ENCODE peak calls at places on chromosomes 3 and 15, in eight cellular contexts. I is fibroblast of pulmonary artery, M is keratinocyte, E is nephron progenitor cell, P is breast epithelium, T is cardiac muscle cell, O is WERI-Rb-1, N is glutamatergic neuron. Y is an unnamed sample.

GRCh38 chr3:59821274-59821673 is 771.4 kb upstream of the CFAP20DC start:
- DNase-seq in I (no peak), M (no peak), E (no peak), P (no peak), T (no peak), O (no peak), N (no peak), Y (no peak)

GRCh38 chr15:72033285-72033684 is 84.7 kb downstream of the MYO9A start:
- DNase-seq in I (no peak), M (no peak), E (no peak), P (no peak), T (no peak), O (no peak), N (no peak), Y (no peak)

GRCh38 chr15:67433495-67434099 is 87.3 kb upstream of the C15orf61 start:
- DNase-seq in I (peak; percentile 74), M (no peak), E (peak; percentile 60), P (no peak), T (peak; percentile 37), O (peak; percentile 54), N (peak; percentile 66), Y (no peak)

GRCh38 chr3:148797822-148798221 is 29.8 kb upstream of the CPB1 start:
- DNase-seq in I (no peak), M (no peak), E (no peak), P (no peak), T (no peak), O (no peak), N (no peak), Y (no peak)

GRCh38 chr15:67945951-67946700 is 106.3 kb upstream of the RNU6-1 start:
- DNase-seq in I (peak; percentile 50), M (peak; percentile 59), E (peak; percentile 51), P (peak; percentile 69), T (peak; percentile 34), O (no peak), N (no peak), Y (peak; percentile 77)

GRCh38 chr3:150763841-150764483 is 993 bp upstream of the SIAH2 start:
- DNase-seq in I (peak; percentile 63), M (no peak), E (peak; percentile 63), P (peak; percentile 33), T (peak; percentile 69), O (no peak), N (peak; percentile 68), Y (no peak)

GRCh38 chr3:37402351-37402750 is 228.0 kb upstream of the LRRFIP2 start:
- DNase-seq in I (peak; percentile 55), M (no peak), E (no peak), P (no peak), T (no peak), O (no peak), N (no peak), Y (no peak)

GRCh38 chr3:158094917-158095301 is 11.3 kb downstream of the SHOX2 start:
- DNase-seq in I (no peak), M (no peak), E (peak; percentile 22), P (no peak), T (no peak), O (no peak), N (peak; percentile 26), Y (no peak)

GRCh38 chr3:48478631-48479555 is 25.1 kb downstream of the SHISA5 start:
- DNase-seq in I (no peak), M (no peak), E (no peak), P (no peak), T (no peak), O (no peak), N (no peak), Y (no peak)

GRCh38 chr15:62306851-62307504 is 141.9 kb upstream of the C2CD4B start:
- DNase-seq in I (peak; percentile 87), M (no peak), E (peak; percentile 46), P (peak; percentile 24), T (peak; percentile 87), O (peak; percentile 80), N (peak; percentile 40), Y (no peak)

GRCh38 chr3:151819910-151820309 is 6.0 kb downstream of the AADAC start:
- DNase-seq in I (no peak), M (no peak), E (no peak), P (no peak), T (no peak), O (no peak), N (no peak), Y (no peak)

GRCh38 chr15:101523560-101523940 is 34.0 kb upstream of the PCSK6 start:
- DNase-seq in I (no peak), M (no peak), E (no peak), P (no peak), T (no peak), O (no peak), N (no peak), Y (no peak)

GRCh38 chr3:50657816-50658215 is 16.9 kb upstream of the DOCK3 start:
- DNase-seq in I (no peak), M (no peak), E (no peak), P (no peak), T (no peak), O (no peak), N (no peak), Y (no peak)

GRCh38 chr15:58608711-58609110 is 140.8 kb downstream of the ADAM10 start:
- DNase-seq in I (no peak), M (no peak), E (no peak), P (no peak), T (no peak), O (no peak), N (no peak), Y (no peak)

GRCh38 chr15:60969658-60970057 is 259.4 kb downstream of the RORA start:
- DNase-seq in I (no peak), M (no peak), E (no peak), P (no peak), T (no peak), O (no peak), N (no peak), Y (no peak)

GRCh38 chr15:64894395-64895056 is 17.2 kb upstream of the ANKDD1A start:
- DNase-seq in I (no peak), M (no peak), E (peak; percentile 47), P (no peak), T (no peak), O (no peak), N (no peak), Y (no peak)

DNA sequence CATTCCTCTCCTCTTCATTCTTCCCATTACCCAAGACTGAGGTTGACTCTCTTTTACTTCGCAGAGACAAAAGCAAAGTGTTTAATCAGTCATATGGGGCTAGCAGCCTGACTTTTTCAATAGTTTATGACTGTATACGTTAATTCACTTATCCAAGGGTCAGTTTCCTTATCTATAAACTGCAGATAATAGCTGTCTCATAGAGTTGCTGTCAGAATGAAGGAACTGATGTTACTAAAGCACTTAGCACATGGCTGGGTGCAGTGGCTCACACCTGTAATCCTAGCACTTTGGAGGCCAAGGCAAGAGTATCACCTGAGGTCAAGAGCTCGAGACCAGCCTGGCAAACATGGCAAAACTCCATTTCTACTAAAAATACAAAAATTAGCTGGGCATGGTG is 43.5 kb upstream of the ULK4 start:
- DNase-seq in I (no peak), M (no peak), E (no peak), P (no peak), T (no peak), O (no peak), N (no peak), Y (no peak)
- TF ChIP-seq CTCF in I (no peak), M (no peak), E (no peak), P (no peak), T (no peak), O (no peak), N (no peak), Y (no peak)

DNA sequence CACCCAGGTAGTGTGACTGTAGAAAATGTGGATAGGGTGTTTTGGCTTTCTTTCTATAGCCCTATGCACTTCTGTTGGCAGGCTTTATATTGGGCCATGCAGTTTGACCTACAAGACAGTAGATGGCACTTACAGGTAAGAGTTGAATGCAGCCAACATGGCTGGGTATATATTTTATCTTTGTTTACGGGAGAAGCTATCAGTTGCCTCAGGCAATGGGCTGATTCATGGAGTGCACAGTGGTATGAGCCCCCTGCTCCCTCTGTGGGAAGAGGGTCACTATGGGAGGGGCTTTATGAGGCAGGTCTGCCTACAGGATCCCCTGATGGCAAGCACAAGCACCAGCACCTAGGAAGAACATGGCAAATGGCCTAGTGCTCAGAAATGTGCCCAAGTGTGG is 301.2 kb upstream of the CDIN1 start:
- DNase-seq in I (peak; percentile 38), M (no peak), E (no peak), P (no peak), T (no peak), O (peak; percentile 6), N (no peak), Y (no peak)
- TF ChIP-seq CTCF in I (peak; percentile 30), M (peak; percentile 18), E (no peak), P (no peak), T (peak; percentile 22), O (peak; percentile 32), N (no peak), Y (no peak)

DNA sequence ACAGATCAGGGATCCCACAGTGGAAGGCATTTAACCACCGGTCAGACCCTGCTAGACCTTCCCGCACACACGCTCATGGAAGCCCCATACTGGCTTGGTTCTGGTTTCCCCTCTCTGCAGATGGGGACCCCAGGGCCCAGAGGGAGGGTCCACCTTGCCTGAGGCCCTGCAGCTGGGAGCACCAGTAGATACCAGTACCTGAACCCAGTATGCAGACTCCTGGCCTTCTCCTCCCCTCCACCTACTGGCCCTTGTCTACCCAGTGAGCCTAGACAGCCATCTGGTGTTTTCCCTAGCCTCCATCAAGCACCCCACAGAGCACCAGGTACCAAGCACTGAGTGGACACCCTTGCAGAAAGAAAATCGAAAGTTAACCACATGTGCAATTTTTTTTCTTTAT is 65.1 kb downstream of the MEGF11 start:
- DNase-seq in I (no peak), M (no peak), E (no peak), P (no peak), T (no peak), O (peak; percentile 61), N (no peak), Y (no peak)
- TF ChIP-seq CTCF in I (no peak), M (no peak), E (no peak), P (no peak), T (no peak), O (peak; percentile 55), N (no peak), Y (no peak)

DNA sequence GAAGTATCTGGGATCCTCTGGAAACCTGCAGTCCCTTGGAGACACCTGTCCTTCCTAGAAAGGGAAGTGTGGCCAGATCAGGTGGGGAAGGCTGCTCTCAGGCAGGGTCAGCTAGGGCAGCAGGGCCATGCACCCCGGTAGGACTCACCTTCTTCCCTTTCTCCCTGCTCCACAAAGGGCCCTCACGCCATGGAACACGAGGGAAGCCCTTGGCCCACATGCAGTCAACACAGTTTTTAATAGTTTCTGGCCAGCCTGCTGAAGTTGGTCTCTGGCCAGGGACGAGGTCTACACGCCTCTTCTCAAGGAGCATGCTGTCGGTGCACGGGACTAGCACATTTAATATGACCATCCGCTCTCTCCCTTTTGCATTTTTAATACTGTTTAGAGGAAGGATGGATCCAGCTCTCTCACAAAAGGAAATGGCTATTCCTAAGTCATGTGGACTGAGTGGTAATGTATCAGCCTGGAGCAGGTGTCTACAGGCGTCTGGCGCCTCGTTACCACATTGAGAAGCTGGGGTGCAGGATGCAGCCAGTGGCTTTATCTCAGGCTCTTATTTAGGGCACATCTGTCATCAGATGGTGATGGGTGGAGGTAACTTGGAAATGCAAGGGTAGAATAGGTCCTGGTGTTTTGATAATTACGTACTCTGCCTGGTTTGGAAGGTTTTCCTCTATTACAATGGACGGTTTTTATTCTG is 153.9 kb downstream of the KLF13 start:
- DNase-seq in I (no peak), M (no peak), E (no peak), P (no peak), T (no peak), O (no peak), N (no peak), Y (no peak)
- TF ChIP-seq CTCF in I (no peak), M (no peak), E (no peak), P (no peak), T (no peak), O (no peak), N (no peak), Y (no peak)

GRCh38 chr15:40697916-40698315 is 2.9 kb downstream of the RAD51 start:
- DNase-seq in I (no peak), M (no peak), E (no peak), P (no peak), T (no peak), O (no peak), N (no peak), Y (no peak)
- TF ChIP-seq CTCF in I (no peak), M (no peak), E (no peak), P (no peak), T (no peak), O (no peak), N (no peak), Y (no peak)

Y was measured in type B pancreatic cell.